ENCODE peak calls at places on chromosomes 2 and 18, in four cellular contexts. G is transverse colon, E is K562, V is testis. R is an unnamed sample.

GRCh38 chr2:6674381-6674780 is 191.3 kb downstream of the CMPK2 start:
- DNase-seq in G (no peak), V (no peak), E (no peak), R (no peak)

GRCh38 chr18:37612941-37613340 is 47.3 kb upstream of the CELF4 start:
- DNase-seq in G (no peak), V (no peak), E (no peak), R (no peak)

GRCh38 chr2:85537600-85538506 is 1.1 kb upstream of the MAT2A start:
- DNase-seq in V (peak; percentile 84), G (peak; percentile 66), E (peak; percentile 44), R (peak; percentile 46)

GRCh38 chr2:109213646-109214417 is 84.8 kb downstream of the SH3RF3 start:
- DNase-seq in E (peak; percentile 40), G (no peak), V (no peak), R (no peak)

GRCh38 chr2:225091336-225091735 is 49.1 kb upstream of the DOCK10 start:
- DNase-seq in V (no peak), E (no peak), G (no peak), R (no peak)

GRCh38 chr2:11680901-11681721 is 11.1 kb upstream of the NTSR2 start:
- DNase-seq in G (no peak), E (no peak), V (no peak), R (no peak)

GRCh38 chr18:26488417-26489009 is 59.8 kb downstream of the KCTD1 start:
- DNase-seq in E (no peak), G (no peak), V (no peak), R (no peak)

GRCh38 chr2:12498703-12499102 is 218.0 kb upstream of the TRIB2 start:
- DNase-seq in G (no peak), V (no peak), E (no peak), R (no peak)

GRCh38 chr2:28160986-28161425 is 231.7 kb upstream of the FOSL2 start:
- DNase-seq in E (no peak), G (no peak), V (no peak), R (no peak)

GRCh38 chr2:196783431-196784094 is 15.9 kb downstream of the GTF3C3 start:
- DNase-seq in G (no peak), E (no peak), V (no peak), R (no peak)

GRCh38 chr2:20562540-20563225 is 88.2 kb downstream of the HS1BP3 start:
- DNase-seq in G (no peak), V (no peak), E (peak; percentile 22), R (peak; percentile 30)

GRCh38 chr2:27211241-27211942 is 449 bp upstream of the ATRAID start:
- DNase-seq in V (no peak), G (no peak), E (peak; percentile 95), R (peak; percentile 44)

GRCh38 chr2:138185827-138186226 is 221.6 kb downstream of the HNMT start:
- DNase-seq in E (no peak), V (no peak), G (no peak), R (no peak)

GRCh38 chr2:54572636-54573531 is 116.8 kb downstream of the SPTBN1 start:
- DNase-seq in E (peak; percentile 18), G (no peak), V (no peak), R (no peak)

GRCh38 chr2:199485732-199486335 is 28.1 kb upstream of the SATB2 start:
- DNase-seq in G (peak; percentile 82), V (peak; percentile 79), E (peak; percentile 61), R (peak; percentile 79)

GRCh38 chr18:58195278-58195721 is 151.3 kb downstream of the NEDD4L start:
- DNase-seq in V (no peak), G (peak; percentile 64), E (no peak), R (peak; percentile 68)

GRCh38 chr2:204453730-204454167 is 91.5 kb upstream of the PARD3B start:
- DNase-seq in G (peak; percentile 47), E (no peak), V (no peak), R (peak; percentile 57)

GRCh38 chr2:235609746-235610145 is 115.9 kb downstream of the AGAP1 start:
- DNase-seq in V (no peak), G (no peak), E (no peak), R (no peak)

GRCh38 chr2:212318636-212319035 is 220.0 kb downstream of the ERBB4 start:
- DNase-seq in E (no peak), V (no peak), G (no peak), R (no peak)

GRCh38 chr18:23838801-23839366 is 149.6 kb downstream of the LAMA3 start:
- DNase-seq in G (no peak), E (no peak), V (no peak), R (no peak)

GRCh38 chr2:185645529-185645928 is 93.1 kb upstream of the FSIP2 start:
- DNase-seq in V (no peak), E (no peak), G (no peak), R (no peak)

GRCh38 chr2:129281761-129282160 is 697.7 kb upstream of the RAB6C start:
- DNase-seq in V (no peak), E (no peak), G (no peak), R (no peak)

GRCh38 chr2:179251865-179252264 is 12.8 kb downstream of the SESTD1 start:
- DNase-seq in V (no peak), G (no peak), E (no peak), R (no peak)

GRCh38 chr2:190328748-190329147 is 9.1 kb upstream of the HIBCH start:
- DNase-seq in E (no peak), V (no peak), G (no peak), R (no peak)

GRCh38 chr2:113686537-113686936 is 59.5 kb downstream of the RABL2A start:
- DNase-seq in G (no peak), E (no peak), V (no peak), R (no peak)

GRCh38 chr2:215622836-215623235 is 187.0 kb upstream of the FN1 start:
- DNase-seq in G (no peak), E (no peak), V (no peak), R (no peak)

GRCh38 chr2:198863655-198864054 is 594.1 kb downstream of the SATB2 start:
- DNase-seq in E (no peak), G (no peak), V (no peak), R (no peak)

GRCh38 chr2:59804662-59805258 is 748.7 kb downstream of the BCL11A start:
- DNase-seq in V (no peak), E (no peak), G (peak; percentile 30), R (no peak)

GRCh38 chr2:9207641-9208301 is 1.2 kb downstream of the ASAP2 start:
- DNase-seq in V (peak; percentile 34), G (peak; percentile 64), E (peak; percentile 28), R (no peak)

GRCh38 chr2:136305517-136306192 is 187.7 kb upstream of the CXCR4 start:
- DNase-seq in V (no peak), E (no peak), G (no peak), R (peak; percentile 31)

GRCh38 chr2:30652271-30652910 is 154.9 kb downstream of the CAPN13 start:
- DNase-seq in G (no peak), E (no peak), V (no peak), R (no peak)

GRCh38 chr2:152098033-152098797 is 629 bp downstream of the CACNB4 start:
- DNase-seq in E (no peak), G (peak; percentile 19), V (peak; percentile 46), R (peak; percentile 53)

GRCh38 chr2:168773719-168774521 is 28.5 kb upstream of the NOSTRIN start:
- DNase-seq in E (peak; percentile 87), G (peak; percentile 66), V (peak; percentile 84), R (peak; percentile 82)

GRCh38 chr18:49212819-49213218 is 247.6 kb downstream of the DYM start:
- DNase-seq in V (no peak), E (no peak), G (no peak), R (no peak)

GRCh38 chr2:229193281-229193680 is 77.8 kb downstream of the PID1 start:
- DNase-seq in V (no peak), E (no peak), G (no peak), R (no peak)

GRCh38 chr2:223820549-223820948 is 16.8 kb downstream of the AP1S3 start:
- DNase-seq in V (no peak), G (no peak), E (no peak), R (no peak)

GRCh38 chr2:223815884-223816570 is 21.4 kb downstream of the AP1S3 start:
- DNase-seq in G (no peak), V (no peak), E (no peak), R (no peak)

GRCh38 chr2:223822818-223823217 is 14.6 kb downstream of the AP1S3 start:
- DNase-seq in E (no peak), V (no peak), G (no peak), R (no peak)

GRCh38 chr2:223824301-223824700 is 13.1 kb downstream of the AP1S3 start:
- DNase-seq in G (no peak), E (no peak), V (no peak), R (no peak)

GRCh38 chr2:223819891-223820290 is 17.5 kb downstream of the AP1S3 start:
- DNase-seq in E (no peak), V (no peak), G (no peak), R (no peak)
- H3K9me3 ChIP-seq in E (no peaks in the 10 kb centered on the region), V (no peaks in the 10 kb centered on the region), G (no peaks in the 10 kb centered on the region), R (no peaks in the 10 kb centered on the region)

GRCh38 chr18:50662177-50662576 is 102.3 kb downstream of the MAPK4 start:
- DNase-seq in E (peak; percentile 39), G (no peak), V (no peak), R (no peak)
- H3K9me3 ChIP-seq in E (no peaks in the 10 kb centered on the region), G (no peaks in the 10 kb centered on the region), V (no peaks in the 10 kb centered on the region), R (no peaks in the 10 kb centered on the region)

DNA sequence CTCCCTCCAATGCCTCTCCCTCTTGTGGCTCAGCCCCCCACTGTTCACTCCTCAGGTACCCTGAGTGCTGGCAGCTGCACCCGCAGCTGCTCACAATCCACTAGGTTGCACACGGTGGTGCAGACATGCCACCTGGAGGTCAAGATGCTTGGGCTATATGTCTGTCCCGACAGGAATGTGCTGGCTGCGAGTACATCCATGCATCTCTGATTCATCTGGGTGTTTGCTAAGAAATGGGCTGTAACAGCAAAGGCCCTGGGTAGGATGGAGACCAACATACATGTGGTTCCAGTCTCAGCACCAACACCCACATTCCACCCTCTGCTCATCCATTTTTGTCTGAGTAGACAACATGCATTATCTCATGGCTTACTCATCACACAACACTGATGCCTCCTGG is 31.3 kb downstream of the ANKMY1 start:
- DNase-seq in G (no peak), V (no peak), E (no peak), R (no peak)
- H3K9me3 ChIP-seq in G (peaks cover 7% of the 10 kb centered on the region), V (no peaks in the 10 kb centered on the region), E (peaks cover 18% of the 10 kb centered on the region), R (no peaks in the 10 kb centered on the region)

GRCh38 chr2:149346272-149346671 is 15.9 kb downstream of the LYPD6 start:
- DNase-seq in V (no peak), G (no peak), E (no peak), R (no peak)
- H3K9me3 ChIP-seq in V (no peaks in the 10 kb centered on the region), G (no peaks in the 10 kb centered on the region), E (no peaks in the 10 kb centered on the region), R (no peaks in the 10 kb centered on the region)

DNA sequence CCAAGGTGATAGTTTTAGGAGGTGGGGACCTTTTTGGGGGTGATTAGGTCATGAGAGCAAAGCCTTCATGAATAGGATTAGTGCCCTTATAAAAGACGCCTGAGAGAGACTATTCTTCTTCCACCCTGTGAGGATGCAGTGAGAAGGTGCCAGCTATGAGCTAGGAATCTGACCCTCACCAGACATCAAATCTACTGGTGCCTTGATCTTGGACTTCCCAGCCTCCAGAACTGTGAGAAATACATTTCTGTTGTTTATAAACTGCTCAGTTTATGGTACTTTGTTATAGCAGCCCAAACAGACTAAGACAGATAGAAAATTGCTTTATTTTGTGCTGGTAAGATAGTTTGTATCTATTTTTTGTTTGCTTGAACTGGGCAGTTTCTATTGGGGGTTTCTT is 40.1 kb downstream of the PHLPP1 start:
- DNase-seq in G (no peak), E (no peak), V (no peak), R (no peak)
- H3K9me3 ChIP-seq in G (no peaks in the 10 kb centered on the region), E (no peaks in the 10 kb centered on the region), V (no peaks in the 10 kb centered on the region), R (no peaks in the 10 kb centered on the region)